ENCODE peak calls at places on chromosomes 7 and 10, in seven cellular contexts. Z is stimulated activated CD8-positive, alpha-beta memory T cell treated with anti-CD3 and anti-CD28 coated beads, Interleukin-4, amount 100 ng/mL, for 48 hours; E is stromal cell of bone marrow; G is naive thymus-derived CD8-positive, alpha-beta T cell; I is esophagus squamous epithelium; M is AG04450; Q is colonic mucosa. A is an unnamed sample.

GRCh38 chr7:86825264-86825663 is 181.6 kb downstream of the GRM3 start:
- DNase-seq in Z (no peak), E (no peak), G (no peak), I (no peak), M (no peak), Q (no peak), A (no peak)

GRCh38 chr10:103661198-103661950 is 167.9 kb downstream of the NEURL1 start:
- DNase-seq in Z (peak; percentile 42), E (peak; percentile 89), G (peak; percentile 47), I (no peak), M (peak; percentile 88), Q (peak; percentile 71), A (no peak)

GRCh38 chr10:7409045-7409731 is 1.6 kb downstream of the SFMBT2 start:
- DNase-seq in Z (peak; percentile 70), E (no peak), G (peak; percentile 26), I (no peak), M (no peak), Q (peak; percentile 29), A (peak; percentile 61)

GRCh38 chr10:90621577-90621976 is 236.3 kb downstream of the HTR7 start:
- DNase-seq in Z (no peak), E (no peak), G (no peak), I (no peak), M (no peak), Q (no peak), A (no peak)

GRCh38 chr10:130607386-130607785 is 471.2 kb downstream of the GLRX3 start:
- DNase-seq in Z (no peak), E (no peak), G (no peak), I (no peak), M (no peak), Q (no peak), A (no peak)

GRCh38 chr10:60573342-60573741 is 183.7 kb upstream of the ANK3 start:
- DNase-seq in Z (peak; percentile 54), E (no peak), G (no peak), I (no peak), M (no peak), Q (no peak), A (no peak)

GRCh38 chr10:77230194-77230593 is 407.4 kb downstream of the KCNMA1 start:
- DNase-seq in Z (no peak), E (peak; percentile 51), G (no peak), I (no peak), M (peak; percentile 18), Q (no peak), A (peak; percentile 18)

GRCh38 chr7:135856356-135857144 is 107.9 kb upstream of the FAM180A start:
- DNase-seq in Z (no peak), E (peak; percentile 79), G (no peak), I (no peak), M (no peak), Q (no peak), A (no peak)

GRCh38 chr7:600149-600814 is 80.6 kb upstream of the PDGFA start:
- DNase-seq in Z (no peak), E (no peak), G (no peak), I (no peak), M (no peak), Q (no peak), A (no peak)

GRCh38 chr10:125137601-125138438 is 22.5 kb downstream of the CTBP2 start:
- DNase-seq in Z (no peak), E (no peak), G (no peak), I (no peak), M (no peak), Q (peak; percentile 87), A (no peak)

GRCh38 chr7:30887464-30887872 is 24.2 kb upstream of the AQP1 start:
- DNase-seq in Z (no peak), E (no peak), G (no peak), I (no peak), M (no peak), Q (no peak), A (no peak)

GRCh38 chr10:173741-174140 is 38.5 kb downstream of the ZMYND11 start:
- DNase-seq in Z (no peak), E (no peak), G (no peak), I (no peak), M (no peak), Q (no peak), A (no peak)

GRCh38 chr10:83881647-83882046 is 257.7 kb upstream of the GHITM start:
- DNase-seq in Z (no peak), E (no peak), G (no peak), I (no peak), M (no peak), Q (no peak), A (no peak)

GRCh38 chr10:89536013-89536354 is 590 bp upstream of the SLC16A12 start:
- DNase-seq in Z (no peak), E (no peak), G (no peak), I (no peak), M (no peak), Q (no peak), A (no peak)

GRCh38 chr7:66626236-66626957 is 2.3 kb upstream of the KCTD7 start:
- DNase-seq in Z (no peak), E (no peak), G (no peak), I (no peak), M (peak; percentile 26), Q (no peak), A (no peak)

GRCh38 chr10:65496541-65496940 is 1429.3 kb upstream of the LRRTM3 start:
- DNase-seq in Z (no peak), E (no peak), G (no peak), I (no peak), M (no peak), Q (no peak), A (no peak)

GRCh38 chr10:118792501-118792900 is 37.7 kb upstream of the CACUL1 start:
- DNase-seq in Z (no peak), E (peak; percentile 80), G (no peak), I (no peak), M (no peak), Q (no peak), A (no peak)

GRCh38 chr7:81449105-81449504 is 320.7 kb downstream of the HGF start:
- DNase-seq in Z (no peak), E (no peak), G (no peak), I (no peak), M (no peak), Q (no peak), A (no peak)

GRCh38 chr7:49766966-49767365 is 6.5 kb upstream of the VWC2 start:
- DNase-seq in Z (no peak), E (no peak), G (no peak), I (no peak), M (no peak), Q (no peak), A (no peak)

A was measured in A549.